ENCODE peak calls at places on chromosomes 2 and 18, in four cellular contexts. P is dorsolateral prefrontal cortex, J is Peyer's patch, K is A549. Y is an unnamed sample.

GRCh38 chr2:29293830-29294438 is 178.7 kb downstream of the CLIP4 start:
- DNase-seq in P (no peak), J (no peak), K (peak), Y (no peak)

GRCh38 chr18:61597321-61597720 is 264.1 kb downstream of the CDH20 start:
- DNase-seq in P (no peak), J (no peak), K (no peak), Y (no peak)

GRCh38 chr2:192978317-192978874 is 783.7 kb upstream of the TMEFF2 start:
- DNase-seq in P (no peak), J (no peak), K (no peak), Y (no peak)

GRCh38 chr2:170073288-170073687 is 104.7 kb upstream of the MYO3B start:
- DNase-seq in P (peak), J (no peak), K (no peak), Y (no peak)

GRCh38 chr18:45386256-45386655 is 229.0 kb upstream of the SLC14A2 start:
- DNase-seq in P (peak), J (no peak), K (no peak), Y (no peak)

GRCh38 chr2:70477473-70477872 is 76.2 kb downstream of the TGFA start:
- DNase-seq in P (no peak), J (no peak), K (no peak), Y (no peak)

GRCh38 chr2:160207804-160208661 is 8.0 kb upstream of the ITGB6 start:
- DNase-seq in P (peak), J (peak), K (peak), Y (no peak)

GRCh38 chr2:158042245-158042644 is 59.4 kb upstream of the UPP2 start:
- DNase-seq in P (no peak), J (no peak), K (no peak), Y (peak)

GRCh38 chr2:68169308-68169707 is 11.6 kb downstream of the PNO1 start:
- DNase-seq in P (no peak), J (no peak), K (peak), Y (no peak)

GRCh38 chr18:75350440-75350839 is 77.1 kb downstream of the SMIM21 start:
- DNase-seq in P (no peak), J (peak), K (no peak), Y (no peak)

GRCh38 chr2:241273552-241273988 is 41.9 kb downstream of the HDLBP start:
- DNase-seq in P (no peak), J (no peak), K (no peak), Y (no peak)

GRCh38 chr2:181954538-181954883 is 31.1 kb upstream of the PPP1R1C start:
- DNase-seq in P (no peak), J (no peak), K (no peak), Y (no peak)

GRCh38 chr18:37322497-37323035 is 243.0 kb downstream of the CELF4 start:
- DNase-seq in P (peak), J (no peak), K (peak), Y (peak)

GRCh38 chr2:70087703-70088507 is 628 bp downstream of the PCBP1 start:
- DNase-seq in P (peak), J (peak), K (peak), Y (no peak)

GRCh38 chr2:104444392-104444791 is 409.5 kb upstream of the POU3F3 start:
- DNase-seq in P (peak), J (no peak), K (no peak), Y (no peak)

GRCh38 chr2:181178823-181179412 is 198.5 kb downstream of the UBE2E3 start:
- DNase-seq in P (no peak), J (peak), K (no peak), Y (no peak)

GRCh38 chr2:46848446-46848845 is 67.2 kb downstream of the MCFD2 start:
- DNase-seq in P (no peak), J (no peak), K (no peak), Y (no peak)

GRCh38 chr2:209977386-209978239 is 24.8 kb upstream of the RPE start:
- DNase-seq in P (no peak), J (no peak), K (peak), Y (peak)

GRCh38 chr2:130756041-130756720 is 841 bp downstream of the AMER3 start:
- DNase-seq in P (no peak), J (no peak), K (peak), Y (no peak)

GRCh38 chr2:30362468-30363081 is 84.5 kb upstream of the LCLAT1 start:
- DNase-seq in P (no peak), J (no peak), K (no peak), Y (no peak)

GRCh38 chr2:180246281-180246680 is 239.2 kb upstream of the CWC22 start:
- DNase-seq in P (no peak), J (no peak), K (no peak), Y (no peak)

GRCh38 chr2:174914894-174915760 is 90.1 kb downstream of the CHN1 start:
- DNase-seq in P (peak), J (no peak), K (no peak), Y (no peak)

GRCh38 chr18:49664086-49664890 is 102.4 kb downstream of the LIPG start:
- DNase-seq in P (no peak), J (no peak), K (no peak), Y (no peak)

GRCh38 chr2:215754546-215754945 is 258.8 kb downstream of the MREG start:
- DNase-seq in P (no peak), J (no peak), K (no peak), Y (no peak)

GRCh38 chr2:84793641-84794040 is 87.2 kb downstream of the TRABD2A start:
- DNase-seq in P (no peak), J (no peak), K (no peak), Y (no peak)

GRCh38 chr2:186276909-186277308 is 209.2 kb upstream of the ZC3H15 start:
- DNase-seq in P (no peak), J (no peak), K (no peak), Y (no peak)

GRCh38 chr18:13680612-13681011 is 45.7 kb downstream of the FAM210A start:
- DNase-seq in P (peak), J (no peak), K (peak), Y (no peak)

GRCh38 chr18:48781041-48781989 is 169.4 kb downstream of the SMAD7 start:
- DNase-seq in P (peak), J (peak), K (no peak), Y (no peak)

GRCh38 chr2:232132179-232132578 is 170.7 kb downstream of the DIS3L2 start:
- DNase-seq in P (no peak), J (no peak), K (no peak), Y (no peak)

GRCh38 chr2:207226243-207226642 is 60.5 kb upstream of the KLF7 start:
- DNase-seq in P (no peak), J (no peak), K (no peak), Y (no peak)

GRCh38 chr18:524496-524895 is 24.0 kb upstream of the COLEC12 start:
- DNase-seq in P (no peak), J (no peak), K (no peak), Y (no peak)

GRCh38 chr2:232994446-232994845 is 18.6 kb downstream of the NGEF start:
- DNase-seq in P (no peak), J (peak), K (no peak), Y (no peak)

GRCh38 chr2:9596621-9597311 is 34.0 kb downstream of the YWHAQ start:
- DNase-seq in P (no peak), J (no peak), K (no peak), Y (no peak)

GRCh38 chr2:9592699-9593098 is 37.1 kb upstream of the ADAM17 start:
- DNase-seq in P (no peak), J (no peak), K (no peak), Y (no peak)

GRCh38 chr2:9593936-9594335 is 36.9 kb downstream of the YWHAQ start:
- DNase-seq in P (no peak), J (no peak), K (no peak), Y (no peak)

GRCh38 chr2:9595746-9596145 is 35.1 kb downstream of the YWHAQ start:
- DNase-seq in P (no peak), J (no peak), K (no peak), Y (no peak)

GRCh38 chr2:9594361-9595063 is 36.3 kb downstream of the YWHAQ start:
- DNase-seq in P (no peak), J (no peak), K (peak), Y (no peak)
- TF ChIP-seq CTCF in P (no peak), J (no peak), K (no peak), Y (no peak)

DNA sequence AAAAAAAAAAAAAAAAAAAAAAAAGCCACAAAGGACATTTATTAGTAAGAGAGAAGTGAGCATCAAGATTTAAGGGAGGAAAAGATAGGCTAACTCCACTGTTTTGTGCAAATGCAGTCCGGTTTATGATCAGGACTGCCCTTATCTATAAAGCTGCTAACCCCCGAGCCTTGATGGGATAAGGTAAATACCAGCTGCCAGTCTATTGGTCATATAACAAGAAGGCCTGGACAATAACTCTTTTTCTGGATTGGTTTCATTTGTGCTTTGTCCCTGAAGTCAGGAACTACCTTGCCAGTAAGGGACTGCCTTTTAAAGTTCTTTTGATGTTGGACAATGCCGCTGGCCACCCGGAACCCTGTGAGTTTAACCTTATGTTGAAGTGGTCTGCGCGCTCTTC is 15.4 kb downstream of the PTPN4 start:
- DNase-seq in P (no peak), J (no peak), K (no peak), Y (no peak)
- TF ChIP-seq CTCF in P (no peak), J (no peak), K (no peak), Y (no peak)

DNA sequence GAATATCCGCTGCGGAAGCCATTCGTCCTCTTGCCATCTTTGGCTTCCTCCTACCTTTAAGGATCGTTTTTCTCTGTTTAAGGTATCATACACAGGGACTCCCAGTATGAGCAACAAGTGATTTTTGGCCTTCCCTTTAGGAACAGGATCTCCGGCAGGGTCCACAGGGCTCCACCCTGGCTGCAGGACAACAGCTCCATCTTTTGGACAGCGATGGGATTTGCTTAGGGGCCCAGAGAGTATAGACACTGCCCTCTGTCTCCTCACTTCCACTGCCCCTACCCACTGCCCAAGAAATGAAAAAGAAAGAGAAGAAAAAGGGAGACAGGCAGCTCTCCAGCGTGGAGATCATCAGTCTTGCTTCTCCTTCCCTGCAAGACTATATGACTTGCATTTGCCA is 224.5 kb downstream of the UXS1 start:
- DNase-seq in P (no peak), J (no peak), K (no peak), Y (no peak)
- TF ChIP-seq CTCF in P (no peak), J (peak), K (no peak), Y (peak)

DNA sequence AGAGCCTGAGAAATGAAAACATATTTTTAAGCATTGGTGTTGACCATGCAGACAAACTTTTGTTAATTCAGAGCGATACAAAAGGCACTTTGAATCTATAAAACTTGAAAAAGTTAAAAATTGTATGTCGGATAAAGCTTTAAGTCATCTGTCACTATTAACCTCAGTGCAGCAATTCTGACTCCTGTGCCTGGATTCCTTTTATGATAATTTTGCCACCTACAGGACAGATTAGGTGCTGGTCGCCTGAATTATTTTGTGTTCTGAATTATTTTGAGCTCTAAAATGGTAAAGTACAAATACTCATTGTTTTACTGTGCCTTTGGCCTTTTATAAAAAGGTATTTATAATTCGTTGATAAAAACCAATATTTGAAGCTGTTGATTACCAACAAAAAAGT is 19.4 kb upstream of the RNF138 start:
- DNase-seq in P (no peak), J (no peak), K (peak), Y (no peak)
- TF ChIP-seq CTCF in P (peak), J (peak), K (peak), Y (peak)

Y was measured in D721Med.